ENCODE peak calls at places on chromosomes 16 and 17, in four cellular contexts. One of them, this sample, is unnamed.

GRCh38 chr16:79283578-79283977 is 317.0 kb downstream of the MAF start:
- DNase-seq in H1: no peak
- DNase-seq in GM12878: no peak
- DNase-seq in SK-N-SH: no peak
- DNase-seq in this sample: no peak

GRCh38 chr16:57798953-57799618 is 3.2 kb downstream of the KIFC3 start:
- DNase-seq in GM12878: no peak
- DNase-seq in SK-N-SH: peak; percentile 15
- DNase-seq in H1: no peak
- DNase-seq in this sample: no peak

GRCh38 chr16:48629016-48629415 is 19.0 kb upstream of the N4BP1 start:
- DNase-seq in SK-N-SH: no peak
- DNase-seq in H1: no peak
- DNase-seq in GM12878: no peak
- DNase-seq in this sample: no peak

GRCh38 chr17:74521701-74522201 is 9.5 kb downstream of the CD300LB start:
- DNase-seq in GM12878: no peak
- DNase-seq in H1: no peak
- DNase-seq in SK-N-SH: no peak
- DNase-seq in this sample: no peak

GRCh38 chr17:70168044-70168978 is 1.0 kb upstream of the KCNJ2 start:
- DNase-seq in GM12878: no peak
- DNase-seq in H1: peak; percentile 10
- DNase-seq in SK-N-SH: peak; percentile 81
- DNase-seq in this sample: no peak

GRCh38 chr17:40540448-40540847 is 24.8 kb downstream of the CCR7 start:
- DNase-seq in GM12878: no peak
- DNase-seq in SK-N-SH: no peak
- DNase-seq in H1: no peak
- DNase-seq in this sample: no peak

GRCh38 chr17:47970725-47971511 is at the start of gene CDK5RAP3:
- DNase-seq in SK-N-SH: peak; percentile 99
- DNase-seq in H1: peak; percentile 99
- DNase-seq in GM12878: peak; percentile 97
- DNase-seq in this sample: peak; percentile 99

GRCh38 chr16:70805380-70805779 is 4.4 kb upstream of the VAC14 start:
- DNase-seq in H1: no peak
- DNase-seq in SK-N-SH: no peak
- DNase-seq in GM12878: no peak
- DNase-seq in this sample: no peak

GRCh38 chr17:28963212-28963611 is 11.9 kb upstream of the PHF12 start:
- DNase-seq in SK-N-SH: no peak
- DNase-seq in H1: no peak
- DNase-seq in GM12878: no peak
- DNase-seq in this sample: no peak

GRCh38 chr17:81043725-81044427 is 8.9 kb downstream of the BAIAP2 start:
- DNase-seq in GM12878: no peak
- DNase-seq in SK-N-SH: peak; percentile 44
- DNase-seq in H1: peak; percentile 33
- DNase-seq in this sample: peak; percentile 94
- TF ChIP-seq TCF12 in GM12878: no peak
- TF ChIP-seq TCF12 in SK-N-SH: no peak
- TF ChIP-seq TCF12 in H1: no peak
- TF ChIP-seq TCF12 in this sample: no peak

GRCh38 chr17:35804658-35805192 is 4.6 kb upstream of the TAF15 start:
- DNase-seq in SK-N-SH: peak; percentile 81
- DNase-seq in H1: peak; percentile 47
- DNase-seq in GM12878: peak; percentile 48
- DNase-seq in this sample: peak; percentile 88

GRCh38 chr17:35797370-35797769 is 1.9 kb upstream of the MMP28 start:
- DNase-seq in SK-N-SH: no peak
- DNase-seq in GM12878: no peak
- DNase-seq in H1: no peak
- DNase-seq in this sample: no peak

GRCh38 chr17:35797918-35798317 is 2.5 kb upstream of the MMP28 start:
- DNase-seq in SK-N-SH: no peak
- DNase-seq in H1: no peak
- DNase-seq in GM12878: no peak
- DNase-seq in this sample: no peak

GRCh38 chr17:35799942-35800341 is 4.5 kb upstream of the MMP28 start:
- DNase-seq in GM12878: no peak
- DNase-seq in H1: no peak
- DNase-seq in SK-N-SH: peak; percentile 82
- DNase-seq in this sample: no peak

GRCh38 chr17:35801583-35802224 is 6.3 kb upstream of the MMP28 start:
- DNase-seq in H1: no peak
- DNase-seq in GM12878: no peak
- DNase-seq in SK-N-SH: peak; percentile 83
- DNase-seq in this sample: no peak
- TF ChIP-seq MAX in H1: no peak
- TF ChIP-seq MAX in GM12878: no peak
- TF ChIP-seq MAX in SK-N-SH: no peak
- TF ChIP-seq MAX in this sample: no peak

GRCh38 chr17:65523853-65524664 is 37.4 kb downstream of the AXIN2 start:
- DNase-seq in H1: no peak
- DNase-seq in SK-N-SH: no peak
- DNase-seq in GM12878: no peak
- DNase-seq in this sample: peak; percentile 51
- TF ChIP-seq TCF12 in H1: no peak
- TF ChIP-seq TCF12 in SK-N-SH: no peak
- TF ChIP-seq TCF12 in GM12878: no peak
- TF ChIP-seq TCF12 in this sample: no peak

GRCh38 chr17:31452101-31452500 is 60.6 kb downstream of the RAB11FIP4 start:
- DNase-seq in GM12878: no peak
- DNase-seq in H1: no peak
- DNase-seq in SK-N-SH: no peak
- DNase-seq in this sample: no peak

GRCh38 chr17:31452561-31453110 is 61.2 kb downstream of the RAB11FIP4 start:
- DNase-seq in GM12878: no peak
- DNase-seq in H1: no peak
- DNase-seq in SK-N-SH: no peak
- DNase-seq in this sample: no peak

GRCh38 chr17:31449746-31450145 is 58.3 kb downstream of the RAB11FIP4 start:
- DNase-seq in GM12878: no peak
- DNase-seq in H1: no peak
- DNase-seq in SK-N-SH: no peak
- DNase-seq in this sample: no peak

GRCh38 chr17:31446195-31446967 is 54.9 kb downstream of the RAB11FIP4 start:
- DNase-seq in H1: no peak
- DNase-seq in GM12878: no peak
- DNase-seq in SK-N-SH: no peak
- DNase-seq in this sample: no peak

GRCh38 chr17:31448467-31449077 is 57.1 kb downstream of the RAB11FIP4 start:
- DNase-seq in SK-N-SH: no peak
- DNase-seq in GM12878: no peak
- DNase-seq in H1: no peak
- DNase-seq in this sample: no peak
- TF ChIP-seq MAX in SK-N-SH: no peak
- TF ChIP-seq MAX in GM12878: no peak
- TF ChIP-seq MAX in H1: no peak
- TF ChIP-seq MAX in this sample: no peak

GRCh38 chr17:9890124-9890523 is 14.9 kb downstream of the RCVRN start:
- DNase-seq in H1: peak; percentile 50
- DNase-seq in SK-N-SH: peak; percentile 35
- DNase-seq in GM12878: no peak
- DNase-seq in this sample: peak; percentile 6
- TF ChIP-seq TCF12 in H1: no peak
- TF ChIP-seq TCF12 in SK-N-SH: no peak
- TF ChIP-seq TCF12 in GM12878: no peak
- TF ChIP-seq TCF12 in this sample: no peak